ENCODE peak calls at places on chromosomes 4 and X, in five cellular contexts. O, Z, G, J and R are unnamed samples.

GRCh38 chr4:106355193-106355592 is 13.4 kb downstream of the GIMD1 start:
- DNase-seq in J (no peak), G (no peak), Z (peak), O (no peak), R (no peak)

GRCh38 chr4:117164338-117164737 is 79.0 kb upstream of the TRAM1L1 start:
- DNase-seq in Z (no peak), G (no peak), J (no peak), O (no peak), R (no peak)

GRCh38 chr4:166066936-166067335 is 193.9 kb downstream of the TLL1 start:
- DNase-seq in J (no peak), G (no peak), Z (no peak), O (no peak), R (no peak)

GRCh38 chr4:156103306-156103705 is 149.6 kb upstream of the CTSO start:
- DNase-seq in Z (no peak), O (peak), G (no peak), J (no peak), R (no peak)

GRCh38 chr4:156767911-156768415 is 203.6 kb downstream of the PDGFC start:
- DNase-seq in J (no peak), G (no peak), Z (no peak), O (no peak), R (no peak)

GRCh38 chr4:153137168-153137567 is 67.1 kb upstream of the TRIM2 start:
- DNase-seq in G (no peak), O (peak), Z (peak), J (no peak), R (peak)

GRCh38 chr4:117466388-117466787 is 381.0 kb upstream of the TRAM1L1 start:
- DNase-seq in O (no peak), J (no peak), Z (no peak), G (no peak), R (no peak)

GRCh38 chr4:20603671-20604313 is 96.5 kb upstream of the PACRGL start:
- DNase-seq in G (peak), J (no peak), O (peak), Z (no peak), R (no peak)

GRCh38 chrX:24153175-24153795 is 3.8 kb downstream of the ZFX start:
- DNase-seq in J (no peak), G (no peak), O (no peak), Z (no peak), R (no peak)

GRCh38 chrX:43643201-43643600 is 12.9 kb upstream of the MAOA start:
- DNase-seq in J (no peak), G (no peak), O (peak), Z (no peak), R (no peak)

GRCh38 chrX:80246273-80246672 is 174.0 kb upstream of the TENT5D start:
- DNase-seq in J (no peak), G (no peak), O (no peak), Z (no peak), R (no peak)

GRCh38 chr4:67531349-67531748 is 14.0 kb downstream of the CENPC start:
- DNase-seq in J (no peak), O (no peak), Z (no peak), G (no peak), R (no peak)

GRCh38 chr4:106366026-106366425 is 2.6 kb downstream of the GIMD1 start:
- DNase-seq in J (no peak), G (no peak), Z (no peak), O (no peak), R (no peak)

GRCh38 chr4:99828477-99828876 is 11.8 kb downstream of the DAPP1 start:
- DNase-seq in O (no peak), G (no peak), Z (no peak), J (no peak), R (no peak)

GRCh38 chrX:96004386-96004785 is 680.3 kb upstream of the DIAPH2 start:
- DNase-seq in O (peak), J (no peak), G (no peak), Z (no peak), R (no peak)